ENCODE peak calls at places on chromosomes 2 and 18, in six cellular contexts. B is AG09319; S is NCI-H146; X is stimulated activated CD4-positive, alpha-beta T cell treated with anti-CD3 and anti-CD28 coated beads, TNF-alpha, amount 100 ng/mL, for 1 hour; O is T-helper 2 cell; F is pancreas. Z is an unnamed sample.

GRCh38 chr18:70998490-70998889 is 709.6 kb downstream of the SOCS6 start:
- DNase-seq in B (no peak), S (no peak), X (no peak), O (no peak), F (no peak), Z (no peak)

GRCh38 chr2:96415684-96416083 is 80.1 kb downstream of the NCAPH start:
- DNase-seq in F (no peak), B (no peak), S (no peak), O (no peak), X (no peak), Z (no peak)

GRCh38 chr2:221608442-221608841 is 36.3 kb upstream of the EPHA4 start:
- DNase-seq in O (no peak), S (no peak), B (no peak), X (no peak), F (no peak), Z (no peak)

GRCh38 chr2:32748158-32748557 is 120.3 kb downstream of the TTC27 start:
- DNase-seq in B (no peak), F (no peak), S (no peak), X (no peak), O (no peak), Z (no peak)

GRCh38 chr18:11498821-11499220 is 110.6 kb upstream of the SLC35G4 start:
- DNase-seq in S (no peak), O (no peak), F (no peak), B (no peak), X (no peak), Z (no peak)

GRCh38 chr2:207412787-207413310 is 116.9 kb upstream of the CREB1 start:
- DNase-seq in F (no peak), O (no peak), X (no peak), S (no peak), B (no peak), Z (no peak)

GRCh38 chr18:72993245-72993644 is 125.5 kb upstream of the NETO1 start:
- DNase-seq in O (no peak), S (no peak), B (no peak), X (no peak), F (no peak), Z (no peak)

GRCh38 chr2:210428415-210429179 is 48.0 kb downstream of the LANCL1 start:
- DNase-seq in O (no peak), X (no peak), F (no peak), S (no peak), B (peak; percentile 11), Z (no peak)

GRCh38 chr2:136305517-136306192 is 187.7 kb upstream of the CXCR4 start:
- DNase-seq in B (no peak), X (no peak), S (peak; percentile 50), F (no peak), O (peak; percentile 36), Z (no peak)

GRCh38 chr18:70249118-70249517 is 39.7 kb upstream of the SOCS6 start:
- DNase-seq in S (no peak), X (no peak), F (no peak), O (no peak), B (no peak), Z (no peak)

GRCh38 chr2:61420986-61421546 is 49.8 kb downstream of the USP34 start:
- DNase-seq in O (no peak), X (no peak), B (no peak), S (no peak), F (no peak), Z (no peak)

GRCh38 chr18:9941108-9941507 is 27.3 kb downstream of the VAPA start:
- DNase-seq in S (peak; percentile 52), O (no peak), F (no peak), X (no peak), B (no peak), Z (no peak)

GRCh38 chr2:161990741-161991140 is 83.3 kb downstream of the DPP4 start:
- DNase-seq in F (no peak), B (peak; percentile 56), X (no peak), S (no peak), O (no peak), Z (no peak)

GRCh38 chr2:8622924-8623465 is 58.9 kb upstream of the ID2 start:
- DNase-seq in F (no peak), X (no peak), B (no peak), O (no peak), S (no peak), Z (no peak)

GRCh38 chr2:67727623-67728022 is 330.5 kb downstream of the ETAA1 start:
- DNase-seq in X (no peak), O (no peak), F (no peak), B (no peak), S (no peak), Z (no peak)

GRCh38 chr2:25955036-25955435 is 27.3 kb downstream of the KIF3C start:
- DNase-seq in B (no peak), F (no peak), S (no peak), O (no peak), X (no peak), Z (no peak)

GRCh38 chr2:163417596-163418337 is 318.0 kb downstream of the FIGN start:
- DNase-seq in F (no peak), S (no peak), B (no peak), X (no peak), O (no peak), Z (no peak)

GRCh38 chr2:175003875-175004729 is 1.1 kb downstream of the CHN1 start:
- DNase-seq in B (no peak), O (no peak), X (no peak), F (no peak), S (peak; percentile 42), Z (no peak)

Z was measured in ecto neural progenitor cell.